ENCODE peak calls at places on chromosomes 2 and 18, in five cellular contexts. One of them, this sample, is unnamed.

GRCh38 chr18:11752116-11752911 is 63.2 kb downstream of the GNAL start:
- DNase-seq in hypothalamus: no peak
- DNase-seq in choroid plexus epithelial cell: peak
- DNase-seq in nephron progenitor cell: peak
- DNase-seq in B cell: peak
- DNase-seq in this sample: peak

GRCh38 chr2:16014802-16015201 is 74.5 kb downstream of the MYCN start:
- DNase-seq in hypothalamus: no peak
- DNase-seq in choroid plexus epithelial cell: no peak
- DNase-seq in B cell: no peak
- DNase-seq in nephron progenitor cell: no peak
- DNase-seq in this sample: no peak

GRCh38 chr2:169670215-169670651 is 24.0 kb downstream of the CFAP210 start:
- DNase-seq in hypothalamus: no peak
- DNase-seq in choroid plexus epithelial cell: peak
- DNase-seq in B cell: no peak
- DNase-seq in nephron progenitor cell: no peak
- DNase-seq in this sample: peak

GRCh38 chr2:28377984-28378678 is 14.5 kb upstream of the FOSL2 start:
- DNase-seq in nephron progenitor cell: no peak
- DNase-seq in hypothalamus: no peak
- DNase-seq in choroid plexus epithelial cell: no peak
- DNase-seq in B cell: no peak
- DNase-seq in this sample: no peak

GRCh38 chr2:30505500-30506180 is 58.6 kb downstream of the LCLAT1 start:
- DNase-seq in B cell: no peak
- DNase-seq in nephron progenitor cell: no peak
- DNase-seq in choroid plexus epithelial cell: no peak
- DNase-seq in hypothalamus: no peak
- DNase-seq in this sample: no peak

GRCh38 chr2:43222472-43223146 is 3.8 kb downstream of the ZFP36L2 start:
- DNase-seq in choroid plexus epithelial cell: peak
- DNase-seq in hypothalamus: no peak
- DNase-seq in B cell: no peak
- DNase-seq in nephron progenitor cell: no peak
- DNase-seq in this sample: peak

GRCh38 chr2:72114693-72115051 is 33.0 kb downstream of the CYP26B1 start:
- DNase-seq in nephron progenitor cell: no peak
- DNase-seq in choroid plexus epithelial cell: no peak
- DNase-seq in hypothalamus: no peak
- DNase-seq in B cell: no peak
- DNase-seq in this sample: no peak

GRCh38 chr2:164458801-164459200 is 162.5 kb downstream of the GRB14 start:
- DNase-seq in choroid plexus epithelial cell: no peak
- DNase-seq in hypothalamus: no peak
- DNase-seq in nephron progenitor cell: no peak
- DNase-seq in B cell: no peak
- DNase-seq in this sample: no peak

GRCh38 chr2:72146357-72147302 is 1.0 kb downstream of the CYP26B1 start:
- DNase-seq in B cell: no peak
- DNase-seq in choroid plexus epithelial cell: no peak
- DNase-seq in hypothalamus: no peak
- DNase-seq in nephron progenitor cell: no peak
- DNase-seq in this sample: no peak

GRCh38 chr18:47251289-47252120 is at the start of gene SKOR2:
- DNase-seq in choroid plexus epithelial cell: no peak
- DNase-seq in hypothalamus: no peak
- DNase-seq in nephron progenitor cell: peak
- DNase-seq in B cell: no peak
- DNase-seq in this sample: no peak

GRCh38 chr2:29000481-29000880 is 19.4 kb downstream of the TOGARAM2 start:
- DNase-seq in nephron progenitor cell: no peak
- DNase-seq in hypothalamus: peak
- DNase-seq in choroid plexus epithelial cell: peak
- DNase-seq in B cell: peak
- DNase-seq in this sample: no peak

GRCh38 chr2:101063753-101064502 is 61.8 kb downstream of the RPL31 start:
- DNase-seq in choroid plexus epithelial cell: peak
- DNase-seq in B cell: no peak
- DNase-seq in hypothalamus: no peak
- DNase-seq in nephron progenitor cell: no peak
- DNase-seq in this sample: peak

GRCh38 chr18:48997985-48998831 is 47.4 kb upstream of the SMAD7 start:
- DNase-seq in B cell: no peak
- DNase-seq in nephron progenitor cell: peak
- DNase-seq in hypothalamus: peak
- DNase-seq in choroid plexus epithelial cell: peak
- DNase-seq in this sample: peak

GRCh38 chr2:102657770-102658169 is 38.4 kb downstream of the SLC9A2 start:
- DNase-seq in B cell: no peak
- DNase-seq in hypothalamus: no peak
- DNase-seq in nephron progenitor cell: no peak
- DNase-seq in choroid plexus epithelial cell: no peak
- DNase-seq in this sample: no peak

GRCh38 chr18:63832470-63832869 is 55.0 kb upstream of the SERPINB2 start:
- DNase-seq in nephron progenitor cell: no peak
- DNase-seq in hypothalamus: no peak
- DNase-seq in B cell: no peak
- DNase-seq in choroid plexus epithelial cell: no peak
- DNase-seq in this sample: no peak

GRCh38 chr2:68806511-68807109 is 64.6 kb downstream of the BMP10 start:
- DNase-seq in B cell: no peak
- DNase-seq in choroid plexus epithelial cell: peak
- DNase-seq in hypothalamus: no peak
- DNase-seq in nephron progenitor cell: no peak
- DNase-seq in this sample: peak

GRCh38 chr18:2706903-2707302 is 51.4 kb downstream of the SMCHD1 start:
- DNase-seq in hypothalamus: no peak
- DNase-seq in choroid plexus epithelial cell: peak
- DNase-seq in B cell: no peak
- DNase-seq in nephron progenitor cell: no peak
- DNase-seq in this sample: no peak

GRCh38 chr2:169897834-169898233 is 70.6 kb downstream of the UBR3 start:
- DNase-seq in hypothalamus: no peak
- DNase-seq in choroid plexus epithelial cell: no peak
- DNase-seq in B cell: no peak
- DNase-seq in nephron progenitor cell: no peak
- DNase-seq in this sample: no peak

GRCh38 chr2:11980809-11981208 is 234.4 kb downstream of the LPIN1 start:
- DNase-seq in nephron progenitor cell: no peak
- DNase-seq in choroid plexus epithelial cell: peak
- DNase-seq in hypothalamus: no peak
- DNase-seq in B cell: no peak
- DNase-seq in this sample: no peak

GRCh38 chr18:68699043-68699442 is 15.9 kb downstream of the TMX3 start:
- DNase-seq in choroid plexus epithelial cell: peak
- DNase-seq in B cell: no peak
- DNase-seq in nephron progenitor cell: no peak
- DNase-seq in hypothalamus: no peak
- DNase-seq in this sample: no peak

GRCh38 chr2:9767656-9768281 is 75.5 kb upstream of the TAF1B start:
- DNase-seq in nephron progenitor cell: no peak
- DNase-seq in choroid plexus epithelial cell: no peak
- DNase-seq in B cell: peak
- DNase-seq in hypothalamus: no peak
- DNase-seq in this sample: no peak

GRCh38 chr2:213149332-213149875 is 2.0 kb downstream of the IKZF2 start:
- DNase-seq in B cell: no peak
- DNase-seq in hypothalamus: no peak
- DNase-seq in nephron progenitor cell: no peak
- DNase-seq in choroid plexus epithelial cell: peak
- DNase-seq in this sample: no peak

GRCh38 chr2:121186261-121186660 is 98.7 kb downstream of the TFCP2L1 start:
- DNase-seq in nephron progenitor cell: no peak
- DNase-seq in choroid plexus epithelial cell: no peak
- DNase-seq in B cell: no peak
- DNase-seq in hypothalamus: no peak
- DNase-seq in this sample: no peak

GRCh38 chr18:8858888-8859511 is 153.6 kb downstream of the MTCL1 start:
- DNase-seq in hypothalamus: no peak
- DNase-seq in nephron progenitor cell: no peak
- DNase-seq in choroid plexus epithelial cell: peak
- DNase-seq in B cell: no peak
- DNase-seq in this sample: peak

GRCh38 chr2:42492691-42493467 is 903 bp downstream of the KCNG3 start:
- DNase-seq in hypothalamus: no peak
- DNase-seq in nephron progenitor cell: peak
- DNase-seq in B cell: peak
- DNase-seq in choroid plexus epithelial cell: peak
- DNase-seq in this sample: peak

GRCh38 chr18:73365018-73365417 is 497.2 kb upstream of the NETO1 start:
- DNase-seq in hypothalamus: no peak
- DNase-seq in B cell: no peak
- DNase-seq in choroid plexus epithelial cell: peak
- DNase-seq in nephron progenitor cell: no peak
- DNase-seq in this sample: no peak

GRCh38 chr2:110804433-110804832 is 72.1 kb downstream of the ACOXL start:
- DNase-seq in hypothalamus: no peak
- DNase-seq in nephron progenitor cell: no peak
- DNase-seq in B cell: no peak
- DNase-seq in choroid plexus epithelial cell: no peak
- DNase-seq in this sample: no peak